ENCODE peak calls at places on chromosomes 6 and 20, in ten cellular contexts. One of them, this sample, is unnamed.

GRCh38 chr20:62953839-62954703 is 1.6 kb downstream of the SLC17A9 start:
- DNase-seq in HCT116: no peak
- DNase-seq in body of pancreas: no peak
- DNase-seq in uterus: peak
- DNase-seq in stomach: peak
- DNase-seq in ovary: peak
- DNase-seq in A549: no peak
- DNase-seq in H1: peak
- DNase-seq in adrenal gland: peak
- DNase-seq in prostate gland: peak
- DNase-seq in this sample: no peak

GRCh38 chr20:24370911-24371695 is 98.3 kb upstream of the SYNDIG1 start:
- DNase-seq in HCT116: no peak
- DNase-seq in body of pancreas: no peak
- DNase-seq in uterus: no peak
- DNase-seq in stomach: no peak
- DNase-seq in ovary: no peak
- DNase-seq in A549: no peak
- DNase-seq in H1: no peak
- DNase-seq in adrenal gland: no peak
- DNase-seq in prostate gland: no peak
- DNase-seq in this sample: peak

GRCh38 chr6:159943101-159943632 is 25.7 kb upstream of the IGF2R start:
- DNase-seq in HCT116: no peak
- DNase-seq in body of pancreas: no peak
- DNase-seq in uterus: no peak
- DNase-seq in stomach: no peak
- DNase-seq in ovary: no peak
- DNase-seq in A549: no peak
- DNase-seq in H1: no peak
- DNase-seq in adrenal gland: peak
- DNase-seq in prostate gland: no peak
- DNase-seq in this sample: no peak

GRCh38 chr20:37276494-37277252 is 12.8 kb upstream of the MANBAL start:
- DNase-seq in HCT116: no peak
- DNase-seq in body of pancreas: peak
- DNase-seq in uterus: peak
- DNase-seq in stomach: peak
- DNase-seq in ovary: peak
- DNase-seq in A549: peak
- DNase-seq in H1: no peak
- DNase-seq in adrenal gland: peak
- DNase-seq in prostate gland: peak
- DNase-seq in this sample: no peak

GRCh38 chr6:32716396-32716795 is 24.8 kb upstream of the HLA-DQA2 start:
- DNase-seq in HCT116: no peak
- DNase-seq in body of pancreas: no peak
- DNase-seq in uterus: no peak
- DNase-seq in stomach: no peak
- DNase-seq in ovary: no peak
- DNase-seq in A549: no peak
- DNase-seq in H1: no peak
- DNase-seq in adrenal gland: no peak
- DNase-seq in prostate gland: no peak
- DNase-seq in this sample: no peak

GRCh38 chr6:63066053-63066704 is 145.1 kb upstream of the FKBP1C start:
- DNase-seq in HCT116: peak
- DNase-seq in body of pancreas: no peak
- DNase-seq in uterus: no peak
- DNase-seq in stomach: no peak
- DNase-seq in ovary: no peak
- DNase-seq in A549: peak
- DNase-seq in H1: no peak
- DNase-seq in adrenal gland: no peak
- DNase-seq in prostate gland: no peak
- DNase-seq in this sample: no peak

GRCh38 chr6:21823371-21823770 is 229.8 kb downstream of the SOX4 start:
- DNase-seq in HCT116: no peak
- DNase-seq in body of pancreas: no peak
- DNase-seq in uterus: no peak
- DNase-seq in stomach: no peak
- DNase-seq in ovary: no peak
- DNase-seq in A549: no peak
- DNase-seq in H1: no peak
- DNase-seq in adrenal gland: no peak
- DNase-seq in prostate gland: no peak
- DNase-seq in this sample: no peak

GRCh38 chr6:44655368-44656342 is 268.1 kb downstream of the CDC5L start:
- DNase-seq in HCT116: peak
- DNase-seq in body of pancreas: peak
- DNase-seq in uterus: peak
- DNase-seq in stomach: peak
- DNase-seq in ovary: peak
- DNase-seq in A549: peak
- DNase-seq in H1: peak
- DNase-seq in adrenal gland: peak
- DNase-seq in prostate gland: peak
- DNase-seq in this sample: no peak

GRCh38 chr6:1901556-1901955 is 291.8 kb downstream of the FOXC1 start:
- DNase-seq in HCT116: no peak
- DNase-seq in body of pancreas: no peak
- DNase-seq in uterus: no peak
- DNase-seq in stomach: no peak
- DNase-seq in ovary: no peak
- DNase-seq in A549: no peak
- DNase-seq in H1: no peak
- DNase-seq in adrenal gland: no peak
- DNase-seq in prostate gland: no peak
- DNase-seq in this sample: no peak

GRCh38 chr6:53796791-53797190 is 2.0 kb downstream of the LRRC1 start:
- DNase-seq in HCT116: no peak
- DNase-seq in body of pancreas: no peak
- DNase-seq in uterus: no peak
- DNase-seq in stomach: no peak
- DNase-seq in ovary: no peak
- DNase-seq in A549: no peak
- DNase-seq in H1: no peak
- DNase-seq in adrenal gland: no peak
- DNase-seq in prostate gland: no peak
- DNase-seq in this sample: no peak

DNA sequence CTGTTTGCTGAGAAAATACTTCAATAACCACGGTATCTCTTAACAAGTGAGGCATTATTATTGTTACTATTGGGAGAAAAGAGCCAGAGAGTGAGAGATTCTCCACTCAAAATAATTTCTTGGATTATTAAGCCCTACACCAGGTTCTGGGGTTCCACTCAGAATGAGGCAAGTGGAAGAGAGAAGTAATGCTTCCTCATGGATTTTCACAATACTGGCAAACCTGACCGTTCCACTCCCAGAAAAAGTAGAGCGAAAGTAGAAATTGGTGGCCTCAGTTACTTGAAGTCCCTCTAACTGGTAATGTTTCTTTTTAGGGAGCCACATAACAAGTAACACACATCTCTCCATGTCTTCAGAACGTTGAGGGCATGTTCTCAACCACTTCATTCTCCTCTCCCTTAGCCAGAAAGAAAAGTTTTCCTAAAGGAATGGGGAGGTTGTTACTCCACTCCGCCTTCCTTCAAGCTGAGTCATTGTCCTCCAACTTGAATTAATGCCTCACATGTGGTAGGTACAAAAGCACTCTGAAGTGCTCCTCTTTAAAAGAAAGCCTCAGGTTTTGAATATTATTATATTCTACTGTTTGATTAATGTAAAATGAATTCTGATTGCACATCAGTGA is 1.9 kb downstream of the BAG2 start:
- DNase-seq in HCT116: peak
- DNase-seq in body of pancreas: no peak
- DNase-seq in uterus: no peak
- DNase-seq in stomach: no peak
- DNase-seq in ovary: peak
- DNase-seq in A549: peak
- DNase-seq in H1: no peak
- DNase-seq in adrenal gland: no peak
- DNase-seq in prostate gland: no peak
- DNase-seq in this sample: no peak
- H3K4me3 ChIP-seq in HCT116: peak
- H3K4me3 ChIP-seq in body of pancreas: no peak
- H3K4me3 ChIP-seq in uterus: peak
- H3K4me3 ChIP-seq in stomach: peak
- H3K4me3 ChIP-seq in ovary: peak
- H3K4me3 ChIP-seq in A549: peak
- H3K4me3 ChIP-seq in H1: peak
- H3K4me3 ChIP-seq in adrenal gland: no peak
- H3K4me3 ChIP-seq in prostate gland: peak
- H3K4me3 ChIP-seq in this sample: peak

DNA sequence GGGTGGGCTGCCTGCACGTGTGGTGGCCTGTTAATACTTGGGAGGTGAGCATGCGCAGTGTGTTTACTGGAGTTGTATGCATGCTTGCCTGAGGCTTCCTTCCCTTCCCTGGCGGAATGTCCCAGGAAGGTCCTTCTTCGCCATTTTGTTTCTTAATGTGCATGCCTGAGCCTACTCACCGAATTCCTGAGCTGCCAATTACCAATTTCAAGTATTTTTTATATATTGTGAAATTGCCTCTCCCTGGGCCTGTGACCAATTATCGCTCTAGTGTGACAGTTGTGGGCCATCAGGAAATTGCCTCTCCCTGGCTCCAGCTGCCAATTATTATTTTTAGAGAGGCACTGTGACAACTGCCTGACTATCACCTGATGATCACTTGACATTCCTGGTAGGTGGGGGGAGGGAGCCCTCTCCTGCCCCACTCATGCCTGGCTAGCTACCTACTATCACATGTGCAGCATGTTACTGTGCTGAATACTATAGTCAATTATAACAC is 70.0 kb downstream of the FAM50B start:
- DNase-seq in HCT116: no peak
- DNase-seq in body of pancreas: no peak
- DNase-seq in uterus: no peak
- DNase-seq in stomach: no peak
- DNase-seq in ovary: no peak
- DNase-seq in A549: peak
- DNase-seq in H1: no peak
- DNase-seq in adrenal gland: no peak
- DNase-seq in prostate gland: no peak
- DNase-seq in this sample: no peak
- H3K27ac ChIP-seq in HCT116: no peak
- H3K27ac ChIP-seq in body of pancreas: no peak
- H3K27ac ChIP-seq in uterus: no peak
- H3K27ac ChIP-seq in stomach: no peak
- H3K27ac ChIP-seq in ovary: no peak
- H3K27ac ChIP-seq in A549: peak
- H3K27ac ChIP-seq in H1: no peak
- H3K27ac ChIP-seq in adrenal gland: no peak
- H3K27ac ChIP-seq in prostate gland: no peak
- H3K27ac ChIP-seq in this sample: no peak

GRCh38 chr6:13275435-13275989 is 52.8 kb downstream of the TBC1D7 start:
- DNase-seq in HCT116: no peak
- DNase-seq in body of pancreas: no peak
- DNase-seq in uterus: no peak
- DNase-seq in stomach: no peak
- DNase-seq in ovary: no peak
- DNase-seq in A549: no peak
- DNase-seq in H1: no peak
- DNase-seq in adrenal gland: no peak
- DNase-seq in prostate gland: no peak
- DNase-seq in this sample: no peak
- TF ChIP-seq POLR2A in HCT116: no peak
- TF ChIP-seq POLR2A in body of pancreas: no peak
- TF ChIP-seq POLR2A in uterus: no peak
- TF ChIP-seq POLR2A in stomach: no peak
- TF ChIP-seq POLR2A in ovary: no peak
- TF ChIP-seq POLR2A in A549: no peak
- TF ChIP-seq POLR2A in H1: no peak
- TF ChIP-seq POLR2A in adrenal gland: no peak
- TF ChIP-seq POLR2A in prostate gland: no peak
- TF ChIP-seq POLR2A in this sample: no peak

GRCh38 chr6:26338810-26339209 is 26.2 kb upstream of the BTN3A2 start:
- DNase-seq in HCT116: no peak
- DNase-seq in body of pancreas: no peak
- DNase-seq in uterus: no peak
- DNase-seq in stomach: no peak
- DNase-seq in ovary: no peak
- DNase-seq in A549: no peak
- DNase-seq in H1: no peak
- DNase-seq in adrenal gland: no peak
- DNase-seq in prostate gland: no peak
- DNase-seq in this sample: no peak

GRCh38 chr6:26332843-26333242 is 32.2 kb upstream of the BTN3A2 start:
- DNase-seq in HCT116: no peak
- DNase-seq in body of pancreas: no peak
- DNase-seq in uterus: no peak
- DNase-seq in stomach: no peak
- DNase-seq in ovary: no peak
- DNase-seq in A549: no peak
- DNase-seq in H1: no peak
- DNase-seq in adrenal gland: no peak
- DNase-seq in prostate gland: no peak
- DNase-seq in this sample: no peak

GRCh38 chr6:26336355-26337198 is 28.4 kb upstream of the BTN3A2 start:
- DNase-seq in HCT116: no peak
- DNase-seq in body of pancreas: no peak
- DNase-seq in uterus: no peak
- DNase-seq in stomach: no peak
- DNase-seq in ovary: no peak
- DNase-seq in A549: no peak
- DNase-seq in H1: no peak
- DNase-seq in adrenal gland: no peak
- DNase-seq in prostate gland: no peak
- DNase-seq in this sample: no peak

GRCh38 chr6:26333458-26334297 is 31.3 kb upstream of the BTN3A2 start:
- DNase-seq in HCT116: no peak
- DNase-seq in body of pancreas: no peak
- DNase-seq in uterus: no peak
- DNase-seq in stomach: no peak
- DNase-seq in ovary: no peak
- DNase-seq in A549: no peak
- DNase-seq in H1: no peak
- DNase-seq in adrenal gland: no peak
- DNase-seq in prostate gland: no peak
- DNase-seq in this sample: no peak

DNA sequence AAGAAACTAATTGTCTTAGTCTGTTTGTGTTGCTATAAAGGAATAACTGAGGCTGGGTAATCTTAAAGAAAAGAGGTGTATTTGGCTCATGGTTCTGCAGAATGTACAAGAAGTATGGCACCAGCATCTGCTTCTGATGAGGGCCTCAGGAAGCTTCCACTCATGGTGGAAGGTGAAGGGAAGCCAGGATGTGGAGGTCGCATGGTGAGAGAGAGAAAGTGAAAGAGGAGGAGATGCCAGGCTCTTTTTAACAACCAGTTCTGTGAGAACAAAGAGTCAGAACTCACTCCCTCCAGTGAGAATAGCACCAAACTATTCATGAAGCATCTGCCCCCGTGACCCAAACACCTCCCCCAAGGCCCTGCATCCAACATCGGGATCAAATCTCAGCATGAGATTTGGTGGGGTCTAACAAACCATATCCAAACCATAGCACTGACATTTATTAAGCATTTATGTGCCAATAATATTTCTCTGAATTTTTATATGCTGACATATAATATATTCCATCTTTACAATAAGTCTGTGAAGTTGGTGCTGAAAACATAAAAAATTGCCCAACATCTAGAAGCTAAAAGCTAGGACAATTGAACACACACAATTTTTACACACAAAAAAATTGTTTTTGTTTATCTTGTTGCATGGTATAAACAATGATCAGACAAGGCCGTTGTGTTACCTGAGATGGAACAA is 29.2 kb upstream of the BTN3A2 start:
- DNase-seq in HCT116: no peak
- DNase-seq in body of pancreas: no peak
- DNase-seq in uterus: no peak
- DNase-seq in stomach: no peak
- DNase-seq in ovary: no peak
- DNase-seq in A549: no peak
- DNase-seq in H1: no peak
- DNase-seq in adrenal gland: no peak
- DNase-seq in prostate gland: no peak
- DNase-seq in this sample: no peak
- H3K4me3 ChIP-seq in HCT116: no peak
- H3K4me3 ChIP-seq in body of pancreas: no peak
- H3K4me3 ChIP-seq in uterus: no peak
- H3K4me3 ChIP-seq in stomach: no peak
- H3K4me3 ChIP-seq in ovary: no peak
- H3K4me3 ChIP-seq in A549: no peak
- H3K4me3 ChIP-seq in H1: no peak
- H3K4me3 ChIP-seq in adrenal gland: no peak
- H3K4me3 ChIP-seq in prostate gland: no peak
- H3K4me3 ChIP-seq in this sample: no peak

This sample was measured in vagina.